ENCODE peak calls at places on chromosomes 1 and 21, in six cellular contexts. I is H1, P is HepG2, O is K562, L is HCT116, W is GM12878. N is an unnamed sample.

GRCh38 chr1:197781998-197782718 is 6.9 kb upstream of the DENND1B start:
- DNase-seq in I (no peak), P (no peak), O (no peak), L (no peak), W (no peak), N (no peak)

GRCh38 chr1:241485554-241485992 is 34.0 kb downstream of the FH start:
- DNase-seq in I (no peak), P (peak; percentile 25), O (peak; percentile 49), L (peak; percentile 12), W (peak; percentile 23), N (peak; percentile 35)

GRCh38 chr1:92599184-92599583 is 112.5 kb upstream of the GFI1 start:
- DNase-seq in I (no peak), P (peak; percentile 41), O (no peak), L (peak; percentile 23), W (no peak), N (no peak)

GRCh38 chr1:155085504-155086181 is 7.0 kb downstream of the EFNA3 start:
- DNase-seq in I (peak; percentile 77), P (no peak), O (peak; percentile 61), L (no peak), W (no peak), N (no peak)

GRCh38 chr1:34591751-34592629 is 162.9 kb upstream of the GJB5 start:
- DNase-seq in I (no peak), P (peak; percentile 7), O (no peak), L (no peak), W (peak; percentile 21), N (no peak)

GRCh38 chr1:115679141-115679611 is 37.4 kb downstream of the VANGL1 start:
- DNase-seq in I (no peak), P (no peak), O (no peak), L (no peak), W (no peak), N (no peak)

GRCh38 chr1:179313004-179313403 is 19.4 kb downstream of the SOAT1 start:
- DNase-seq in I (no peak), P (no peak), O (no peak), L (no peak), W (no peak), N (no peak)

GRCh38 chr1:55930931-55931271 is 648.5 kb downstream of the PLPP3 start:
- DNase-seq in I (no peak), P (no peak), O (no peak), L (no peak), W (no peak), N (no peak)

GRCh38 chr21:41957991-41958766 is 4.4 kb upstream of the C2CD2 start:
- DNase-seq in I (no peak), P (peak; percentile 80), O (peak; percentile 67), L (peak; percentile 61), W (no peak), N (no peak)

GRCh38 chr1:23557471-23558124 is 1.7 kb downstream of the ID3 start:
- DNase-seq in I (no peak), P (no peak), O (no peak), L (no peak), W (no peak), N (no peak)

GRCh38 chr1:13761883-13762282 is 61.9 kb downstream of the PRDM2 start:
- DNase-seq in I (no peak), P (no peak), O (no peak), L (no peak), W (no peak), N (no peak)

GRCh38 chr1:231969078-231969477 is 342.5 kb downstream of the DISC1 start:
- DNase-seq in I (no peak), P (no peak), O (no peak), L (no peak), W (no peak), N (no peak)

GRCh38 chr21:31618696-31619430 is 40.6 kb upstream of the SOD1 start:
- DNase-seq in I (no peak), P (no peak), O (no peak), L (no peak), W (no peak), N (no peak)

GRCh38 chr21:33231526-33231925 is 1.8 kb downstream of the IFNAR2 start:
- DNase-seq in I (no peak), P (no peak), O (no peak), L (no peak), W (no peak), N (no peak)
- H3K4me3 ChIP-seq in I (no peak overlapping the region), P (peak overlapping the region; percentile 97), O (no peak overlapping the region), L (no peak overlapping the region), W (peak overlapping the region; percentile 100), N (no peak overlapping the region)

GRCh38 chr1:167714851-167715652 is 6.7 kb upstream of the MPZL1 start:
- DNase-seq in I (peak; percentile 95), P (peak; percentile 84), O (peak; percentile 83), L (peak; percentile 86), W (peak; percentile 97), N (peak; percentile 93)

GRCh38 chr1:167711797-167712196 is 10.0 kb upstream of the MPZL1 start:
- DNase-seq in I (no peak), P (no peak), O (no peak), L (no peak), W (no peak), N (no peak)

GRCh38 chr1:167715653-167716302 is 6.0 kb upstream of the MPZL1 start:
- DNase-seq in I (no peak), P (no peak), O (no peak), L (no peak), W (no peak), N (no peak)

GRCh38 chr1:167714098-167714850 is 7.5 kb upstream of the MPZL1 start:
- DNase-seq in I (peak; percentile 99), P (peak; percentile 68), O (peak; percentile 86), L (peak; percentile 76), W (peak; percentile 85), N (no peak)

GRCh38 chr1:167713330-167714081 is 8.3 kb upstream of the MPZL1 start:
- DNase-seq in I (peak; percentile 79), P (no peak), O (no peak), L (no peak), W (no peak), N (no peak)
- TF ChIP-seq ZNF274 in I (no peak), P (no peak), O (no peak), L (no peak), W (no peak), N (no peak)

GRCh38 chr1:104733866-104734265 is 984.2 kb downstream of the AMY1C start:
- DNase-seq in I (no peak), P (no peak), O (no peak), L (no peak), W (no peak), N (no peak)
- H3K36me3 ChIP-seq in I (no peaks in the 10 kb centered on the region), P (no peaks in the 10 kb centered on the region), O (no peaks in the 10 kb centered on the region), L (no peaks in the 10 kb centered on the region), W (no peaks in the 10 kb centered on the region), N (no peaks in the 10 kb centered on the region)

GRCh38 chr1:239817801-239818200 is 273.9 kb upstream of the FMN2 start:
- DNase-seq in I (no peak), P (no peak), O (no peak), L (no peak), W (no peak), N (no peak)

GRCh38 chr1:239814306-239814881 is 277.3 kb upstream of the FMN2 start:
- DNase-seq in I (no peak), P (peak; percentile 2), O (no peak), L (no peak), W (no peak), N (peak; percentile 77)

GRCh38 chr1:239812580-239812979 is 279.1 kb upstream of the FMN2 start:
- DNase-seq in I (no peak), P (no peak), O (no peak), L (no peak), W (no peak), N (no peak)

GRCh38 chr1:239816090-239816812 is 275.4 kb upstream of the FMN2 start:
- DNase-seq in I (no peak), P (peak; percentile 23), O (no peak), L (no peak), W (no peak), N (peak; percentile 85)

DNA sequence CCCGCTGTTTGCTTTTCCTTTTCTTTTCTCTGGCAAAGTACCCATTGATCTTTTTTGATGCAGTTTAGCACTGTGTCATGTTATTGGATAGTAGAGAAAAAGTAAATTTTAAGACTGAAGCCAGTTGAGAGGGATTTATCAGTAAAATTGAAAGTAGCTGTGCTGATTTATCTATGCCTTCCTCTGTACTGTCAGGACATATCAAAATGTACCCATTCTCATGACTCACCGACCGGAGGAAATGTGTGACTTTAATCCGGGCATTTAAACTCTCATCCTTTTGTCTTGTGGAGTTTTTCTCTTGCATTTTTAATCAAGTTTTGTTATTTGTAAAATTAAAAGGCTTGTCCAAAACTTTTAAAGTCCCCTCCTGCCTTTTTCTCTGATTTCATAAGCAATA is 276.6 kb upstream of the FMN2 start:
- DNase-seq in I (no peak), P (no peak), O (no peak), L (no peak), W (no peak), N (no peak)
- H3K4me3 ChIP-seq in I (no peak overlapping the region), P (no peak overlapping the region), O (no peak overlapping the region), L (no peak overlapping the region), W (no peak overlapping the region), N (no peak overlapping the region)

GRCh38 chr1:208225954-208226937 is 17.9 kb downstream of the PLXNA2 start:
- DNase-seq in I (no peak), P (no peak), O (peak; percentile 34), L (no peak), W (no peak), N (no peak)
- TF ChIP-seq ZNF274 in I (no peak), P (no peak), O (no peak), L (no peak), W (no peak), N (no peak)

GRCh38 chr1:22076346-22076745 is 23.8 kb downstream of the CDC42 start:
- DNase-seq in I (no peak), P (no peak), O (no peak), L (no peak), W (no peak), N (no peak)
- H3K36me3 ChIP-seq in I (no peaks in the 10 kb centered on the region), P (peaks cover 6% of the 10 kb centered on the region), O (peaks cover 82% of the 10 kb centered on the region), L (peaks cover 14% of the 10 kb centered on the region), W (peaks cover 2% of the 10 kb centered on the region), N (peaks cover 31% of the 10 kb centered on the region)

N was measured in NT2/D1.